ENCODE peak calls at places on chromosomes 3 and 15, in six cellular contexts. Q is CD8-positive, alpha-beta T cell; T is tibial artery; H is transverse colon; C is right cardiac atrium; P is suprapubic skin. Z is an unnamed sample.

GRCh38 chr15:85533949-85534543 is 153.6 kb downstream of the AKAP13 start:
- DNase-seq in Q (no peak), C (no peak), H (peak; percentile 35), P (no peak), T (no peak), Z (no peak)

GRCh38 chr15:88904808-88905327 is 8.3 kb downstream of the MFGE8 start:
- DNase-seq in C (peak; percentile 79), H (peak; percentile 87), T (peak; percentile 88), Q (peak; percentile 92), P (no peak), Z (no peak)

GRCh38 chr15:99117563-99118257 is 12.8 kb downstream of the SYNM start:
- DNase-seq in H (no peak), T (no peak), P (peak; percentile 57), C (peak; percentile 5), Q (no peak), Z (no peak)

GRCh38 chr15:48761393-48762158 is 49.3 kb downstream of the CEP152 start:
- DNase-seq in H (no peak), Q (no peak), C (no peak), T (no peak), P (no peak), Z (no peak)

GRCh38 chr15:87224409-87224808 is 1032.1 kb downstream of the NTRK3 start:
- DNase-seq in H (no peak), P (no peak), Q (no peak), T (no peak), C (no peak), Z (no peak)

GRCh38 chr15:57281357-57281756 is 94.9 kb upstream of the CGNL1 start:
- DNase-seq in H (no peak), C (no peak), Q (no peak), P (no peak), T (no peak), Z (no peak)

GRCh38 chr3:186540444-186541226 is 3.5 kb downstream of the CRYGS start:
- DNase-seq in Q (peak; percentile 63), C (peak; percentile 37), T (peak; percentile 64), H (peak; percentile 78), P (no peak), Z (peak; percentile 45)

GRCh38 chr3:183895296-183895695 is 10.6 kb upstream of the PARL start:
- DNase-seq in P (no peak), C (no peak), H (peak; percentile 31), Q (no peak), T (no peak), Z (no peak)

GRCh38 chr15:57554063-57554820 is 37.5 kb upstream of the MYZAP start:
- DNase-seq in H (no peak), Q (no peak), T (no peak), C (no peak), P (no peak), Z (no peak)

GRCh38 chr3:152356870-152357276 is 88.1 kb downstream of the MBNL1 start:
- DNase-seq in P (no peak), T (no peak), Q (no peak), H (no peak), C (no peak), Z (no peak)

GRCh38 chr3:152352559-152352958 is 83.8 kb downstream of the MBNL1 start:
- DNase-seq in P (no peak), H (no peak), C (no peak), Q (no peak), T (no peak), Z (no peak)

GRCh38 chr3:152353578-152353977 is 84.8 kb downstream of the MBNL1 start:
- DNase-seq in C (no peak), Q (no peak), T (no peak), H (no peak), P (no peak), Z (no peak)

GRCh38 chr3:152357587-152357986 is 88.9 kb downstream of the MBNL1 start:
- DNase-seq in C (no peak), H (no peak), T (no peak), Q (no peak), P (no peak), Z (no peak)

GRCh38 chr3:152355744-152356665 is 87.3 kb downstream of the MBNL1 start:
- DNase-seq in H (no peak), T (no peak), P (no peak), Q (no peak), C (no peak), Z (no peak)
- H3K4me1 ChIP-seq in H (peaks cover 11% of the 10 kb centered on the region), T (peaks cover 36% of the 10 kb centered on the region), P (peaks cover 43% of the 10 kb centered on the region), Q (peaks cover 43% of the 10 kb centered on the region), C (peaks cover 9% of the 10 kb centered on the region), Z (peaks cover 86% of the 10 kb centered on the region)

DNA sequence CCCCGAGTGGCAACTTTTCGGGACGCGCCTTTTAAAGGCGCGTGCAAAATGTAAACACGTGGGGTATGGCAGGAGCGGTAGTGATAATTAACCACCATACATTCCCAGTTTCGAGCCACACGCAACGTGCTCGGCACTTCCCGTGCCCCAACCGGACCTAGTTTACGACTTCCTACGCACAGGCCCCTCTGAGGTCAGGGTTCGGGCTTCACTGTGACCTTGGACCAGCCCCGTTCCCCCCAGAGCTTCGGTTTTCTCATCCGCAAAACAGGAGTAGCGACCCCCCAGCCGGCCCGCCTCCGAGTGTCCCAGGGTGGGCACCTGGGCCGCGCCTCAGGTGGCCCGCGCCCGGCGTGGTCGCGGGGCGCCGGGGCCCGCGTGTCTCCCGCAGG is 451 bp downstream of the CHCHD4 start:
- DNase-seq in Q (peak; percentile 22), H (peak; percentile 80), T (peak; percentile 70), C (peak; percentile 79), P (peak; percentile 90), Z (no peak)
- H3K4me1 ChIP-seq in Q (peaks cover 30% of the 10 kb centered on the region), H (peaks cover 16% of the 10 kb centered on the region), T (peaks cover 41% of the 10 kb centered on the region), C (peaks cover 19% of the 10 kb centered on the region), P (peaks cover 62% of the 10 kb centered on the region), Z (peaks cover 19% of the 10 kb centered on the region)

GRCh38 chr3:119296723-119297122 is 2.5 kb downstream of the ARHGAP31 start:
- DNase-seq in T (no peak), Q (no peak), H (no peak), P (no peak), C (no peak), Z (no peak)
- H3K4me1 ChIP-seq in T (peaks cover 21% of the 10 kb centered on the region), Q (peaks cover 30% of the 10 kb centered on the region), H (peaks cover 11% of the 10 kb centered on the region), P (peaks cover 46% of the 10 kb centered on the region), C (peaks cover 28% of the 10 kb centered on the region), Z (peaks cover 13% of the 10 kb centered on the region)

GRCh38 chr3:147407495-147408179 is 1.3 kb upstream of the ZIC4 start:
- DNase-seq in T (no peak), H (no peak), P (no peak), C (no peak), Q (no peak), Z (no peak)
- H3K4me1 ChIP-seq in T (peaks cover 27% of the 10 kb centered on the region), H (no peaks in the 10 kb centered on the region), P (peaks cover 45% of the 10 kb centered on the region), C (peaks cover 8% of the 10 kb centered on the region), Q (peaks cover 14% of the 10 kb centered on the region), Z (peaks cover 12% of the 10 kb centered on the region)

Z was measured in thoracic aorta.